ENCODE peak calls at places on chromosomes 6 and 20, in eight cellular contexts. A is tibial nerve; S is ovary; W is CD8-positive, alpha-beta T cell; G is CD8-positive, alpha-beta memory T cell; L is hepatocyte; J is neural progenitor cell; O is spleen. M is an unnamed sample.
A peak's percentile ranks its signal among the peaks of the same experiment; 100 is the strongest.

GRCh38 chr20:2521369-2522305 is 12.9 kb upstream of the ZNF343 start:
- DNase-seq in A (peak; percentile 40), S (peak; percentile 56), W (peak; percentile 43), G (peak; percentile 65), L (peak; percentile 56), J (peak; percentile 66), O (no peak), M (peak; percentile 42)

GRCh38 chr6:75296811-75297779 is 12.5 kb upstream of the TMEM30A start:
- DNase-seq in A (no peak), S (no peak), W (no peak), G (no peak), L (peak; percentile 73), J (peak; percentile 68), O (no peak), M (no peak)

GRCh38 chr6:163564536-163564935 is 150.0 kb downstream of the QKI start:
- DNase-seq in A (no peak), S (no peak), W (no peak), G (no peak), L (no peak), J (no peak), O (no peak), M (no peak)

GRCh38 chr6:41565701-41566100 is 19.5 kb downstream of the FOXP4 start:
- DNase-seq in A (no peak), S (no peak), W (no peak), G (no peak), L (no peak), J (no peak), O (no peak), M (no peak)

GRCh38 chr6:137805622-137806021 is 61.4 kb upstream of the TNFAIP3 start:
- DNase-seq in A (peak; percentile 15), S (peak; percentile 82), W (no peak), G (no peak), L (peak; percentile 38), J (no peak), O (no peak), M (no peak)

GRCh38 chr6:109059148-109059547 is 35.5 kb downstream of the SESN1 start:
- DNase-seq in A (no peak), S (no peak), W (no peak), G (no peak), L (no peak), J (no peak), O (no peak), M (peak; percentile 54)

GRCh38 chr6:167972193-167972592 is 25.3 kb upstream of the KIF25 start:
- DNase-seq in A (no peak), S (no peak), W (no peak), G (no peak), L (no peak), J (no peak), O (no peak), M (no peak)

GRCh38 chr6:107129370-107129925 is 14.1 kb upstream of the BEND3 start:
- DNase-seq in A (no peak), S (no peak), W (no peak), G (no peak), L (peak; percentile 27), J (no peak), O (no peak), M (no peak)

GRCh38 chr20:44552039-44552438 is 30.2 kb upstream of the SERINC3 start:
- DNase-seq in A (no peak), S (no peak), W (no peak), G (no peak), L (no peak), J (no peak), O (no peak), M (no peak)

GRCh38 chr20:63296411-63297299 is 3.7 kb downstream of the COL20A1 start:
- DNase-seq in A (no peak), S (no peak), W (no peak), G (no peak), L (no peak), J (peak; percentile 45), O (no peak), M (no peak)

GRCh38 chr20:22775671-22776139 is 191.3 kb upstream of the FOXA2 start:
- DNase-seq in A (no peak), S (no peak), W (no peak), G (no peak), L (peak; percentile 73), J (no peak), O (no peak), M (no peak)

GRCh38 chr6:93792751-93793150 is 373.4 kb upstream of the EPHA7 start:
- DNase-seq in A (no peak), S (no peak), W (no peak), G (no peak), L (no peak), J (no peak), O (no peak), M (no peak)

GRCh38 chr6:44254957-44255808 is 2.1 kb downstream of the SLC35B2 start:
- DNase-seq in A (no peak), S (peak; percentile 28), W (no peak), G (no peak), L (no peak), J (no peak), O (peak; percentile 72), M (no peak)

GRCh38 chr6:26383624-26384417 is 913 bp downstream of the BTN2A2 start:
- DNase-seq in A (no peak), S (peak; percentile 43), W (no peak), G (no peak), L (peak; percentile 51), J (peak; percentile 43), O (no peak), M (no peak)

GRCh38 chr6:32096087-32096393 is 13.1 kb downstream of the TNXB start:
- DNase-seq in A (no peak), S (no peak), W (no peak), G (no peak), L (no peak), J (no peak), O (no peak), M (no peak)
- H3K4me3 ChIP-seq in A (no peak overlapping the region), S (no peak overlapping the region), W (peak overlapping the region; percentile 35), G (no peak overlapping the region), L (no peak overlapping the region), J (no peak overlapping the region), O (no peak overlapping the region), M (no peak overlapping the region)

DNA sequence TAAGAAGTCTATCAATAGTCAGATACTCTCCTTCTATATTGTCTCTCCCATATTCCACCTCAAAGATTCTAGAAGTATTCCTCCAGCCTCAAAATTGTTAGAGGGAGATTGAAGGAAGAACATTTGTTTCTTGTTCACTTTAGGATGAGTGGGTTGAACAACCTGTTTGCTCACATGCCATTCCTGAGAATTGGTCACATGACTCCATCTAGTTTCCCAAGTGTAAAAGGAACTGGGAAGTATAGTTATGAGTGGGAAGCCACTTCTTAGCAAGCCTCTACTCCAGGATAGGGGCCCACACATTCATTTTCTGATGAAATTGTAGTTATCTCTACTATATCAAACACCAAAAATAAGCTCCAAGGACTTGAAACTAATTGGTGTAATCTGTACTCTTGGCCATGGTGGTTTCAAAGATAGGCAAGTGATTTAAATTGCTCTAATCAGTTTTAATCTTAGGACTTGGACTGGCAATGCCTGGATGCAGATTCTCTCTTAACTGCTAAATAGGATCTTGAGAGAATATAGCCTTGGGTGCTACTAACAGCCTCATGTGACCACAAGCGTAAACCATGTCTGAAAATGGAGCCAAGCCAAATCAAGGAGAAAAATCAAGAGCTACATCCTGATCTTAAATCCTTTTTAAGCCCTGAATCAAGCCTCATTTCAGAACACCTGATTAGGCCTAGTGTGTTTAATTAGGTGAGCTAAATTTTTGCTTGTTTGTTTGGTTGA is 758.7 kb upstream of the MAN1A1 start:
- DNase-seq in A (no peak), S (no peak), W (no peak), G (no peak), L (no peak), J (no peak), O (no peak), M (no peak)
- H3K4me3 ChIP-seq in A (no peak overlapping the region), S (no peak overlapping the region), W (no peak overlapping the region), G (no peak overlapping the region), L (no peak overlapping the region), J (no peak overlapping the region), O (no peak overlapping the region), M (no peak overlapping the region)

DNA sequence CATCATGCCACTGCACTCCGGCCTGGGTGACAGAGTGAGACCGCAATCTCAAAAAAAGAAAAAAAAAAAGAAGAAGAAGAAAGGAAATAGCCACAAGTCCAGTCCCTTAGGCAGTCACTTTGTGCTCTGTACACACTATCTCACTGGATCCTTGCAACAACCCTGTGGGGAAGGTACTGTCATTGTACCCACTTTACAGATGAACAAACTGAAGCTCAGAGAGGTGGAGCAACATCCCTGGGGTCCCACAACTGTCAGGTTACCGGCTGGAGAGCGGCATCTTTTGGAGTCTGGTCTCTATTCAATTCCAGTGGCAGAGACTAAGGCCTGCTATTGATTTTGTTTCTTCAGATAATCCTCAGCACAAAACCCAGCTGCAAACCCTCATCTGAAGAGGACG is 12.2 kb downstream of the BPIFA2 start:
- DNase-seq in A (no peak), S (no peak), W (no peak), G (no peak), L (no peak), J (no peak), O (no peak), M (no peak)
- H3K4me3 ChIP-seq in A (no peak overlapping the region), S (no peak overlapping the region), W (no peak overlapping the region), G (no peak overlapping the region), L (no peak overlapping the region), J (no peak overlapping the region), O (no peak overlapping the region), M (no peak overlapping the region)

DNA sequence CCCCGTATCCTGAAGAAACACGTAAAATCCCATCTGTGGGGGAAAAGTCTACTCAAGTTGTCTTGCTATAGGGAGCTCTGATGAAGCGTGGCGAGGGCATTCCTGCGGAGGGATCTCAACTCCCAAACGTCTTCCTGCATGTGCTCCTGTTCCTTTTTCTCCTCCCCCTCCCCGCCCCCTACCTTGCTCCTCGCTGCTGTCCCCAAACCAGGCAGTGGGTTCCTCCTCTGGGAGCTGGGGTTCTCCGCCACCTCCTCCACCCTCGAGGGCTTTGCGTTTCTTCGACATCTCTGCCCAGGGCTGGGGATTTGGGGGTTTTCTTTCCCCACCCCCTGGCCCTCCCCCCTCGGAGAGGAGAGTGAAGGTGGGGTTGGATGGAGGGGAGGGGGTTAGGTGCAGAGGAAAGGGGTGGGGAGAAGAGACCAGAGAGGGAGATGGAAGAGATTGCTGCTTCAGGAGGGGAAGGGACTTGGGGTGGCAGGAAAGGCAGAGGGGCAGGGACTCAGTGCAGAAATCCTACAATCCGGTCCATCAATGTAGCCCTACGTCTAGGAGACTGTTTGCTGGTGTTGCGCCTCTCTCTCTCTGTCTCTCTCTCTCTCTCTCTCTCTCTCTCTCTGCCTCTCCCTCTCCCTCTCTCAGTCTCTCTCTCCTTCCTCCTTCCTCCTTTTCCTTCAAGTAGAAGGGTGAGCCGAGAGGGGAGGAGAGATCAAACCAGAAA is 181.6 kb downstream of the TBXT start:
- DNase-seq in A (no peak), S (peak; percentile 64), W (no peak), G (no peak), L (no peak), J (peak; percentile 31), O (no peak), M (no peak)
- H3K4me3 ChIP-seq in A (no peak overlapping the region), S (peak overlapping the region; percentile 67), W (no peak overlapping the region), G (no peak overlapping the region), L (no peak overlapping the region), J (peak overlapping the region; percentile 51), O (no peak overlapping the region), M (no peak overlapping the region)

DNA sequence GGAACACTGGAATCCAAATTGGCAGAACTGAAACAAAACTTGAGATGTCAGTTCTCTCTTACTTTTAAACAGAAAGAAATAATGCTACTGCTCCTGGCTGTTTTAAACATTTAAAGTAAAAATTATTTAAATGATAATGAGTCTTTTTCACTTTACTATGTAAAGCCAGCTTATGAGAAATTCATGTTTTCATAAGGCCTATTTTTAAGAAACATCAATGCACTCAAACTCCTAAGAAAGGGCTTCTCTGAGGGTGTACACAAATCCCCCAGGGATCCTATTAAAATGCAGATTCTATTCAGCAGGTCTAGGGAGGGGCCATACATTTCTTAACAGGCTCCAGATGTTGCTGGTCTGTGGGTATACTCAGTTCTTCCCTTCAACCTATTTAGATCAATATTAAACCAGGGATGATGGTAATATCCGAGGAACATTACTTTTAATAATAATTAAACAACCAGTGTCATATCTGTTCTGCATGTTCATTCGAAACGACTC is 2.3 kb downstream of the FERMT1 start:
- DNase-seq in A (no peak), S (no peak), W (no peak), G (no peak), L (no peak), J (no peak), O (no peak), M (no peak)
- H3K4me3 ChIP-seq in A (no peak overlapping the region), S (no peak overlapping the region), W (no peak overlapping the region), G (no peak overlapping the region), L (no peak overlapping the region), J (no peak overlapping the region), O (no peak overlapping the region), M (no peak overlapping the region)

M was measured in body of pancreas.